ENCODE peak calls at places on chromosomes 6 and 20, in four cellular contexts. R is A549, Z is sigmoid colon, W is esophagus muscularis mucosa. A is an unnamed sample.

GRCh38 chr6:31972709-31973350 is 892 bp upstream of the DXO start:
- DNase-seq in R (no peak), Z (no peak), W (no peak), A (peak; percentile 21)

GRCh38 chr20:400121-400450 is 8.0 kb upstream of the RBCK1 start:
- DNase-seq in R (no peak), Z (no peak), W (no peak), A (no peak)

GRCh38 chr6:118652051-118652699 is 784 bp upstream of the CEP85L start:
- DNase-seq in R (no peak), Z (no peak), W (no peak), A (no peak)

GRCh38 chr20:32702706-32703425 is 29.1 kb upstream of the C20orf203 start:
- DNase-seq in R (no peak), Z (no peak), W (no peak), A (no peak)

GRCh38 chr6:40957616-40958492 is 81.2 kb downstream of the UNC5CL start:
- DNase-seq in R (peak; percentile 87), Z (no peak), W (peak; percentile 70), A (no peak)

GRCh38 chr6:5464096-5464885 is 203.0 kb downstream of the FARS2 start:
- DNase-seq in R (no peak), Z (no peak), W (no peak), A (no peak)

GRCh38 chr20:5073154-5074049 is 46.4 kb downstream of the PCNA start:
- DNase-seq in R (peak; percentile 97), Z (peak; percentile 91), W (no peak), A (peak; percentile 45)

GRCh38 chr6:151372164-151372563 is 19.2 kb downstream of the ZBTB2 start:
- DNase-seq in R (no peak), Z (no peak), W (no peak), A (no peak)

GRCh38 chr6:128432394-128432793 is 88.0 kb downstream of the PTPRK start:
- DNase-seq in R (no peak), Z (no peak), W (no peak), A (no peak)

GRCh38 chr6:158356586-158357546 is 44.6 kb downstream of the TULP4 start:
- DNase-seq in R (no peak), Z (no peak), W (peak; percentile 82), A (no peak)

GRCh38 chr20:25254571-25254970 is 6.7 kb downstream of the PYGB start:
- DNase-seq in R (no peak), Z (no peak), W (no peak), A (no peak)

GRCh38 chr6:71602385-71602949 is 283.9 kb upstream of the RIMS1 start:
- DNase-seq in R (no peak), Z (no peak), W (no peak), A (no peak)

GRCh38 chr20:37773260-37773825 is 79.5 kb downstream of the CTNNBL1 start:
- DNase-seq in R (no peak), Z (no peak), W (peak; percentile 21), A (no peak)

GRCh38 chr6:31794866-31795615 is 511 bp downstream of the VARS1 start:
- DNase-seq in R (no peak), Z (no peak), W (no peak), A (no peak)

GRCh38 chr20:19785173-19785799 is 27.2 kb downstream of the RIN2 start:
- DNase-seq in R (peak; percentile 42), Z (peak; percentile 27), W (no peak), A (no peak)

GRCh38 chr20:25254986-25255680 is 7.2 kb downstream of the PYGB start:
- DNase-seq in R (no peak), Z (no peak), W (no peak), A (no peak)

GRCh38 chr6:142763205-142763604 is 181.8 kb downstream of the HIVEP2 start:
- DNase-seq in R (no peak), Z (no peak), W (no peak), A (no peak)

GRCh38 chr6:168628732-168629245 is 187.8 kb downstream of the SMOC2 start:
- DNase-seq in R (no peak), Z (peak; percentile 57), W (no peak), A (no peak)

GRCh38 chr6:168636147-168636982 is 195.4 kb downstream of the SMOC2 start:
- DNase-seq in R (no peak), Z (no peak), W (no peak), A (no peak)

GRCh38 chr6:168634928-168635327 is 193.9 kb downstream of the SMOC2 start:
- DNase-seq in R (no peak), Z (peak; percentile 80), W (no peak), A (no peak)

GRCh38 chr6:168627798-168628551 is 187.0 kb downstream of the SMOC2 start:
- DNase-seq in R (no peak), Z (peak; percentile 68), W (no peak), A (no peak)

GRCh38 chr6:168631589-168631988 is 190.6 kb downstream of the SMOC2 start:
- DNase-seq in R (no peak), Z (peak; percentile 9), W (no peak), A (no peak)
- H3K9me3 ChIP-seq in R (no peaks in the 10 kb centered on the region), Z (no peaks in the 10 kb centered on the region), W (no peaks in the 10 kb centered on the region), A (no peaks in the 10 kb centered on the region)

GRCh38 chr6:163748036-163748435 is 333.5 kb downstream of the QKI start:
- DNase-seq in R (no peak), Z (no peak), W (peak; percentile 62), A (no peak)
- TF ChIP-seq EP300 in R (no peak), Z (no peak), W (no peak), A (no peak)

GRCh38 chr6:99609839-99610489 is 3.3 kb downstream of the PRDM13 start:
- DNase-seq in R (no peak), Z (no peak), W (no peak), A (no peak)
- H3K9me3 ChIP-seq in R (no peaks in the 10 kb centered on the region), Z (no peaks in the 10 kb centered on the region), W (no peaks in the 10 kb centered on the region), A (no peaks in the 10 kb centered on the region)

DNA sequence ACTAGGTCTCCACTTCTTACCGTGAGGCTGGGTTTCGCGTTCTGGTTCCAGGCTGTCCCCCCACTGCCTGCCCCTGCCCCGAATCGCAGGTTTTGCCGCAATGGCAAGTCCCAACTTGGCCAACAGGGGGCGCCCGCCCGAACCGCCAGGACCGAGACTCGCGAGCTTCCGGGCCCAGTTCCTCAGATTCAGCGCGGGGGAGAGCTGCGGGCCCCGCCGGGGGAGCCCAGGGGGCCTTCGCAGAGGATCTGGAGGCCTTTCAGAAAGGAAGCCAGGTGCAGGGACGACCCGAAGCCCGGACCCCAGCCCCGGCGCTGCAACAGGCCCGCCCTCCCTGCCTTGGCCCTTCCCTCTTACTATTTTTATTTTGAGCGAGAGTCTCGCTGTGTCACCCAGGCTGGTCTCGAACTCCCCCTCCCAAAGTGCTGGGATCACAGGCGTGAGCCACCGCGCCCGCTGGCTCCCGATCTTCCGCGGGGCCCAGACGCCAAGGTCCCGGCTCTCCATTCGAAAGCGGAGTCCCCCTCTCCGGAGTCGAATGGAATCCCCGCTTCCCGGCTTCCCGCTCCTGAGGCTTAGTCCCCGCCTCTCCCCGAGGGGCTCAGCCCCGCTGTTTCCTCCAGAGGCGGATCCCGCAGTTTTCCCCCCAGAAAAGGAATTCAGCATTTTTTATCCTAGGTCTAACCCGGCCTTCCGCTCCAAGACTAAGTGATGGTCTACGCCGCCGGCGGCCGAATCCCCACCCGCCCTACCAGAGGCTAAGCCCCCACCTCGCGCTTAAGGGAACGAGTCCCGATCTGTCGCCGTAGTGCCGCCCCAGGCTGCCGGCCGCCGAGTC is 11.7 kb upstream of the TMC2 start:
- DNase-seq in R (peak; percentile 87), Z (peak; percentile 92), W (peak; percentile 96), A (peak; percentile 93)
- TF ChIP-seq EP300 in R (no peak), Z (no peak), W (no peak), A (no peak)

GRCh38 chr20:59600472-59600871 is 3.9 kb upstream of the PHACTR3 start:
- DNase-seq in R (no peak), Z (no peak), W (no peak), A (no peak)
- H3K9me3 ChIP-seq in R (no peaks in the 10 kb centered on the region), Z (no peaks in the 10 kb centered on the region), W (no peaks in the 10 kb centered on the region), A (no peaks in the 10 kb centered on the region)

DNA sequence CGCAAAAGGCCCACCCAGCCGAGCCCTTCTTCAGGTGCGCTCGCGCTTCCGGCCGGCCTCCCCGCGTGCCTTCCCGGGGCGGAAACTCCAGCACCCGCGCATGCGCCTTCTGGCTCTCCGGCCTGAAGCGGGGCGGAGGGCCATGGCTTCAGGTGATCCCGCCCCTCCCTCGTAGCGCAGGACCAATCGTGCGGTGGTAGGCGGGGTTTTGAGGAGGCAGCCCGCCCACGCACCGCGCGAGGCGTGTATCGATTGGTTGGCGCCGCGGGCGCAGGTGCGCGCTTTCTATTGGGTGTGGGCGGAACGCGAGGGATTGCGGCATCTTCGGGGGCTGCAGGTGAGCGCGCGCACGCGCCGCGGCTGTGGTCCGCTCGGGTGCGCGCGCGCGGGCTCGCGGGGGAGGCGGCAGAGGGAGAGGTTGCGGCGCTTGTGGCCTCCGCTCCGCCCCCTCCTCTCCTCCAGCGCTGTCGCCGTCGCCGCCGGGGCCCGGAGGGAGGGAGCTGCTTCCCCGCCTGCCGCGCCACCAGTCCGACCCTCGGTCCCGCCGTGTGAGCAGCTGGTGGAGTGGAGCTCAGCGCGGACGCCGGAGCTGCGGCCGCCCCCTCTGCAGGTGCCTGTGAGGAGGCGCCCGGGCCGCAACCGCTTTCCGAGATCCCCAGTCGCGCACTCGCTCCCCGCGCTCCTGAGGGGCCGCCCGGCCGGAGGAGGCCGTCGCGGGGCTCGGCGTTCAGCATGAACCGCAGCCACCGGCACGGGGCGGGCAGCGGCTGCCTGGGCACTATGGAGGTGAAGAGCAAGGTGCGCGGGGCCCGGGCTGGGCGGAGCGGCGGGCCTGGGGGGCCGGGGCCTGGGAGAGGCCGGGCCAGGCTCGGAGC is at the start of gene PARD6B:
- DNase-seq in R (peak; percentile 100), Z (peak; percentile 98), W (peak; percentile 97), A (peak; percentile 98)
- TF ChIP-seq EP300 in R (no peak), Z (no peak), W (no peak), A (no peak)

GRCh38 chr20:55978550-55978949 is 26.8 kb downstream of the CBLN4 start:
- DNase-seq in R (no peak), Z (no peak), W (no peak), A (no peak)
- H3K9me3 ChIP-seq in R (peaks cover 3% of the 10 kb centered on the region), Z (no peaks in the 10 kb centered on the region), W (no peaks in the 10 kb centered on the region), A (no peaks in the 10 kb centered on the region)

DNA sequence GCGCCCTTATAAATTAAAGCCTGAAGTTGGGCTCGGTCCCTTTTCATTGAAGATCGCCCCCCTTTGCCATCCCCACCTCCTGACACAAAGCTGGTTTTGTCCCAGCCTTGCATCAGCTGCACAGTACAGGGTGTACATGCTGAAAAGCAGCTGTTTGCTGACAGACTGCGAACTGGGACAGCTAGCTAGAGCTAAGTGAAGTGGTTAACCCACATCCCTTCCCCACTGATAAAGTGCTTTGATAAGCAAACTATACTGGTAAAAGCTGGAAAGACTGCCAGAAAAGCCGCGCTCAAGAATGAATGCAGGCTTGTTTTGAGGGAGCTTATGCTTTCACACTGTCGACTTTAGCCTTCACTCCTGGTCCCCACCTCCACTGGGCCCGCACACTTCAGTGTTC is 207.3 kb downstream of the GMDS start:
- DNase-seq in R (no peak), Z (no peak), W (no peak), A (no peak)
- TF ChIP-seq EP300 in R (no peak), Z (no peak), W (no peak), A (no peak)

A was measured in ovary.